ENCODE peak calls at places on chromosomes 12 and 14, in four cellular contexts. One of them, this sample, is unnamed.

GRCh38 chr14:104600141-104600643 is 4.4 kb downstream of the TMEM179 start:
- DNase-seq in SK-N-SH: peak
- DNase-seq in HCT116: no peak
- DNase-seq in HepG2: no peak
- DNase-seq in this sample: no peak

GRCh38 chr12:78002878-78003277 is 172.2 kb downstream of the NAV3 start:
- DNase-seq in SK-N-SH: peak
- DNase-seq in HCT116: no peak
- DNase-seq in HepG2: no peak
- DNase-seq in this sample: no peak

GRCh38 chr14:89549381-89550102 is 132.5 kb upstream of the FOXN3 start:
- DNase-seq in SK-N-SH: no peak
- DNase-seq in HCT116: no peak
- DNase-seq in HepG2: no peak
- DNase-seq in this sample: no peak

GRCh38 chr14:38212996-38213395 is 5.3 kb downstream of the SSTR1 start:
- DNase-seq in SK-N-SH: no peak
- DNase-seq in HCT116: no peak
- DNase-seq in HepG2: no peak
- DNase-seq in this sample: no peak

GRCh38 chr14:34867199-34867598 is 8.0 kb downstream of the BAZ1A start:
- DNase-seq in SK-N-SH: peak
- DNase-seq in HCT116: no peak
- DNase-seq in HepG2: no peak
- DNase-seq in this sample: no peak

GRCh38 chr12:114913871-114914801 is 230.2 kb upstream of the TBX3 start:
- DNase-seq in SK-N-SH: no peak
- DNase-seq in HCT116: peak
- DNase-seq in HepG2: no peak
- DNase-seq in this sample: no peak

GRCh38 chr14:92922883-92923743 is at the start of gene CHGA:
- DNase-seq in SK-N-SH: peak
- DNase-seq in HCT116: no peak
- DNase-seq in HepG2: peak
- DNase-seq in this sample: peak

GRCh38 chr12:10967409-10967808 is 19.3 kb downstream of the TAS2R50 start:
- DNase-seq in SK-N-SH: peak
- DNase-seq in HCT116: no peak
- DNase-seq in HepG2: no peak
- DNase-seq in this sample: no peak

GRCh38 chr14:66405158-66405557 is 81.0 kb upstream of the CCDC196 start:
- DNase-seq in SK-N-SH: no peak
- DNase-seq in HCT116: no peak
- DNase-seq in HepG2: no peak
- DNase-seq in this sample: peak

GRCh38 chr12:118103601-118104382 is at the start of gene VSIG10:
- DNase-seq in SK-N-SH: peak
- DNase-seq in HCT116: no peak
- DNase-seq in HepG2: peak
- DNase-seq in this sample: peak

GRCh38 chr14:101076451-101077220 is 173.1 kb upstream of the RTL1 start:
- DNase-seq in SK-N-SH: peak
- DNase-seq in HCT116: no peak
- DNase-seq in HepG2: no peak
- DNase-seq in this sample: no peak

DNA sequence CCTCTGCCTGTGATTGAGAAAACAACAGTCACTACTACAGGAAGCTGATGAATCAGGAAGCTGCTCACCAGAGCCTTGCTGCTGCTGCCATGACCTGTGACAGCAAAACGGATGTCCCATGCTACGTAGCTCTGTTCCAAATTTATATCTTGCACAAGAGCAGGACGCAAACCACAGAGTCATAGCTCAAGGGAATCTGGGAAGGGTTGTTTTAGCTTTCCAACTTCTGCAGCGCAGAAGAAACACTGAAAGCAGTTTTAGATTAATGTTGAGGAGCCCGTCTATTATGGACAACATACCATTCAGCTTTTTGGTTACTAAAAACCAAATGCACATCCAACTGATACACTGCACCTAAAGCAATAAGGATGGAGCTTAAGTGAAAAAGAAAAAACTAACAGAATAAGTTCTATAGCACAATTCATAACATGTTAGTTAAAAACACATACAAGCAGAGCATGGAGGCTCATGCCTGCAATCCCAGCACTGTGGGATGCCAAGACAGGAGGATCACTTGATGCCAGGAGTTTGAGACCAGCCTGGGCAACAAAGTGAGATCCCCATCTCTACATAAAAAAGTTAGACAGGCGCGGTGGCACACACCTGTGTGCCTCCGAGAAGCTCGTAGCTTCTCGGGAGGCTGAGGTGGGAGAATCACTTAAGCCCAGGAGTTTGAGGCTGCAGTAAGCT is 1.7 kb upstream of the ANKRD33 start:
- DNase-seq in SK-N-SH: no peak
- DNase-seq in HCT116: no peak
- DNase-seq in HepG2: peak
- DNase-seq in this sample: no peak
- TF ChIP-seq ELF1 in SK-N-SH: peak
- TF ChIP-seq ELF1 in HCT116: no peak
- TF ChIP-seq ELF1 in HepG2: peak
- TF ChIP-seq ELF1 in this sample: peak

GRCh38 chr14:22084393-22085281 is 411.0 kb upstream of the OR4E1 start:
- DNase-seq in SK-N-SH: peak
- DNase-seq in HCT116: peak
- DNase-seq in HepG2: peak
- DNase-seq in this sample: peak
- TF ChIP-seq ELF1 in SK-N-SH: no peak
- TF ChIP-seq ELF1 in HCT116: no peak
- TF ChIP-seq ELF1 in HepG2: no peak
- TF ChIP-seq ELF1 in this sample: no peak

GRCh38 chr14:52879958-52880357 is 70.9 kb downstream of the FERMT2 start:
- DNase-seq in SK-N-SH: no peak
- DNase-seq in HCT116: no peak
- DNase-seq in HepG2: no peak
- DNase-seq in this sample: no peak
- TF ChIP-seq ELF1 in SK-N-SH: no peak
- TF ChIP-seq ELF1 in HCT116: no peak
- TF ChIP-seq ELF1 in HepG2: no peak
- TF ChIP-seq ELF1 in this sample: no peak

GRCh38 chr12:53236443-53237111 is 4.6 kb upstream of the RARG start:
- DNase-seq in SK-N-SH: no peak
- DNase-seq in HCT116: no peak
- DNase-seq in HepG2: no peak
- DNase-seq in this sample: no peak

GRCh38 chr12:53233671-53234091 is 1.7 kb upstream of the RARG start:
- DNase-seq in SK-N-SH: no peak
- DNase-seq in HCT116: no peak
- DNase-seq in HepG2: no peak
- DNase-seq in this sample: peak

GRCh38 chr12:53235164-53235563 is 3.2 kb upstream of the RARG start:
- DNase-seq in SK-N-SH: no peak
- DNase-seq in HCT116: no peak
- DNase-seq in HepG2: no peak
- DNase-seq in this sample: no peak

GRCh38 chr12:53234236-53234635 is 2.2 kb upstream of the RARG start:
- DNase-seq in SK-N-SH: peak
- DNase-seq in HCT116: no peak
- DNase-seq in HepG2: no peak
- DNase-seq in this sample: peak

GRCh38 chr12:53235742-53236442 is 3.9 kb upstream of the RARG start:
- DNase-seq in SK-N-SH: no peak
- DNase-seq in HCT116: no peak
- DNase-seq in HepG2: no peak
- DNase-seq in this sample: no peak
- TF ChIP-seq ELF1 in SK-N-SH: no peak
- TF ChIP-seq ELF1 in HCT116: no peak
- TF ChIP-seq ELF1 in HepG2: no peak
- TF ChIP-seq ELF1 in this sample: no peak

GRCh38 chr12:20367731-20368652 is at the start of gene PDE3A:
- DNase-seq in SK-N-SH: peak
- DNase-seq in HCT116: peak
- DNase-seq in HepG2: no peak
- DNase-seq in this sample: no peak

GRCh38 chr12:20370001-20370381 is 1.7 kb downstream of the PDE3A start:
- DNase-seq in SK-N-SH: peak
- DNase-seq in HCT116: no peak
- DNase-seq in HepG2: no peak
- DNase-seq in this sample: no peak

GRCh38 chr12:20370841-20371240 is 2.5 kb downstream of the PDE3A start:
- DNase-seq in SK-N-SH: no peak
- DNase-seq in HCT116: no peak
- DNase-seq in HepG2: no peak
- DNase-seq in this sample: no peak

GRCh38 chr12:20368653-20369163 is 371 bp downstream of the PDE3A start:
- DNase-seq in SK-N-SH: peak
- DNase-seq in HCT116: no peak
- DNase-seq in HepG2: no peak
- DNase-seq in this sample: no peak

DNA sequence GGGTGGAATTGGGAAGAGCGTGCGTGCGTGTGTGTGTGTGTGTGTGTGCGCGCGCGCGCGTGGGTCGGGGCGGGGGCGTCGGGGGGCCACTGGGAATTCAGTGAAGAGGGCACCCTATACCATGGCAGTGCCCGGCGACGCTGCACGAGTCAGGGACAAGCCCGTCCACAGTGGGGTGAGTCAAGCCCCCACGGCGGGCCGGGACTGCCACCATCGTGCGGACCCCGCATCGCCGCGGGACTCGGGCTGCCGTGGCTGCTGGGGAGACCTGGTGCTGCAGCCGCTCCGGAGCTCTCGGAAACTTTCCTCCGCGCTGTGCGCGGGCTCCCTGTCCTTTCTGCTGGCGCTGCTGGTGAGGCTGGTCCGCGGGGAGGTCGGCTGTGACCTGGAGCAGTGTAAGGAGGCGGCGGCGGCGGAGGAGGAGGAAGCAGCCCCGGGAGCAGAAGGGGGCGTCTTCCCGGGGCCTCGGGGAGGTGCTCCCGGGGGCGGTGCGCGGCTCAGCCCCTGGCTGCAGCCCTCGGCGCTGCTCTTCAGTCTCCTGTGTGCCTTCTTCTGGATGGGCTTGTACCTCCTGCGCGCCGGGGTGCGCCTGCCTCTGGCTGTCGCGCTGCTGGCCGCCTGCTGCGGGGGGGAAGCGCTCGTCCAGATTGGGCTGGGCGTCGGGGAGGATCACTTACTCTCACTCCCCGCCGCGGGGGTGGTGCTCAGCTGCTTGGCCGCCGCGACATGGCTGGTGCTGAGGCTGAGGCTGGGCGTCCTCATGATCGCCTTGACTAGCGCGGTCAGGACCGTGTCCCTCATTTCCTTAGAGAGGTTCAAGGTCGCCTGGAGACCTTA is 1.0 kb downstream of the PDE3A start:
- DNase-seq in SK-N-SH: peak
- DNase-seq in HCT116: no peak
- DNase-seq in HepG2: no peak
- DNase-seq in this sample: no peak
- TF ChIP-seq ELF1 in SK-N-SH: no peak
- TF ChIP-seq ELF1 in HCT116: no peak
- TF ChIP-seq ELF1 in HepG2: no peak
- TF ChIP-seq ELF1 in this sample: no peak

GRCh38 chr14:71466251-71466650 is 466.0 kb upstream of the RGS6 start:
- DNase-seq in SK-N-SH: no peak
- DNase-seq in HCT116: no peak
- DNase-seq in HepG2: no peak
- DNase-seq in this sample: no peak

GRCh38 chr14:71464840-71465239 is 467.4 kb upstream of the RGS6 start:
- DNase-seq in SK-N-SH: no peak
- DNase-seq in HCT116: no peak
- DNase-seq in HepG2: no peak
- DNase-seq in this sample: peak

GRCh38 chr14:71466942-71467341 is 465.3 kb upstream of the RGS6 start:
- DNase-seq in SK-N-SH: no peak
- DNase-seq in HCT116: no peak
- DNase-seq in HepG2: no peak
- DNase-seq in this sample: no peak

GRCh38 chr14:71463807-71464206 is 468.4 kb upstream of the RGS6 start:
- DNase-seq in SK-N-SH: no peak
- DNase-seq in HCT116: no peak
- DNase-seq in HepG2: no peak
- DNase-seq in this sample: no peak

DNA sequence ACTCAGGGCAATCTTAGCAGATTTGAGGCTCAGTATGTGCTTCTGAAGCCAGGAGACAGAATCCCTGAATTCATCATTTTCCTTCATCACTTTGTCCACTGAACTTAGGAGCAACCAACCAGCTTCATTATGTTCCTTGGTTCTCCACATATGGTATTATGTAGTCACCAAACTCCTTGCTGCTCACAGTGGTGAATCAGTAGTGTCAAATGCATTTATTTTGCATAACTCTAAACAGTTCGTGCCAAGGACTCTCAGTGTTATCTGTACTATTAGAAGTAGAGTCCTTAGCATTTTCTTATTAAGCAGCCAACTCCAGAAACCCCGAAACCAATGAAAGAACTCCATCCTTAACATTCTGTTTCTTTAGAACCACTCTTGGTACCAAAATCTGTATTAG is 466.9 kb upstream of the RGS6 start:
- DNase-seq in SK-N-SH: no peak
- DNase-seq in HCT116: no peak
- DNase-seq in HepG2: no peak
- DNase-seq in this sample: no peak
- TF ChIP-seq ELF1 in SK-N-SH: no peak
- TF ChIP-seq ELF1 in HCT116: no peak
- TF ChIP-seq ELF1 in HepG2: no peak
- TF ChIP-seq ELF1 in this sample: no peak

This sample was measured in K562.